ENCODE peak calls at places on chromosomes 1 and 21, in ten cellular contexts. R is ACHN; B is CD4-positive, alpha-beta T cell; K is neural crest cell; M is kidney tubule cell; V is kidney epithelial cell; A is NCI-H2029 treated with DMSO at 0.1 percent for 48 hours; Z is head of caudate nucleus; P is brain microvascular endothelial cell; W is HCT116. I is an unnamed sample.

GRCh38 chr1:211638723-211639122 is 36.7 kb downstream of the NEK2 start:
- DNase-seq in R (no peak), B (no peak), K (no peak), M (no peak), V (no peak), A (no peak), Z (no peak), P (no peak), W (no peak), I (no peak)

GRCh38 chr1:25528881-25529517 is 14.4 kb upstream of the LDLRAP1 start:
- DNase-seq in R (no peak), B (no peak), K (no peak), M (no peak), V (no peak), A (no peak), Z (no peak), P (no peak), W (no peak), I (no peak)

GRCh38 chr1:83764209-83764608 is 234.7 kb downstream of the TTLL7 start:
- DNase-seq in R (no peak), B (no peak), K (no peak), M (peak), V (no peak), A (no peak), Z (no peak), P (no peak), W (no peak), I (no peak)

GRCh38 chr21:44818636-44819011 is 762 bp upstream of the SUMO3 start:
- DNase-seq in R (no peak), B (no peak), K (no peak), M (no peak), V (no peak), A (no peak), Z (no peak), P (no peak), W (no peak), I (no peak)

GRCh38 chr1:101175474-101175873 is 61.3 kb upstream of the S1PR1 start:
- DNase-seq in R (no peak), B (no peak), K (no peak), M (no peak), V (no peak), A (no peak), Z (no peak), P (no peak), W (no peak), I (no peak)

GRCh38 chr1:156608981-156609380 is 7.7 kb upstream of the GPATCH4 start:
- DNase-seq in R (peak), B (peak), K (no peak), M (peak), V (no peak), A (no peak), Z (peak), P (no peak), W (no peak), I (no peak)

GRCh38 chr1:243434594-243434993 is 178.8 kb downstream of the SDCCAG8 start:
- DNase-seq in R (no peak), B (no peak), K (no peak), M (no peak), V (no peak), A (no peak), Z (no peak), P (no peak), W (no peak), I (no peak)

GRCh38 chr1:74596770-74597169 is 76.8 kb downstream of the ERICH3 start:
- DNase-seq in R (no peak), B (no peak), K (no peak), M (no peak), V (no peak), A (no peak), Z (no peak), P (no peak), W (no peak), I (no peak)

GRCh38 chr1:27143408-27143807 is 11.5 kb downstream of the SLC9A1 start:
- DNase-seq in R (no peak), B (no peak), K (no peak), M (no peak), V (no peak), A (no peak), Z (no peak), P (no peak), W (no peak), I (no peak)

GRCh38 chr21:33908760-33909159 is 6.8 kb downstream of the ATP5PO start:
- DNase-seq in R (no peak), B (no peak), K (no peak), M (no peak), V (no peak), A (no peak), Z (no peak), P (no peak), W (no peak), I (no peak)

GRCh38 chr1:159172599-159173291 is 1.3 kb downstream of the CADM3 start:
- DNase-seq in R (no peak), B (no peak), K (no peak), M (no peak), V (no peak), A (no peak), Z (peak), P (no peak), W (no peak), I (no peak)